ENCODE peak calls at places on chromosomes 16 and 17, in five cellular contexts. U is AG04449, K is hepatocyte, P is suprapubic skin, G is lower lobe of right lung. N is an unnamed sample.

GRCh38 chr17:66422181-66422580 is 119.8 kb downstream of the PRKCA start:
- DNase-seq in U (no peak), K (no peak), P (no peak), G (no peak), N (peak)

GRCh38 chr16:85472514-85472913 is 140.6 kb upstream of the GSE1 start:
- DNase-seq in U (no peak), K (no peak), P (no peak), G (no peak), N (no peak)

GRCh38 chr17:72788950-72789585 is 303.4 kb downstream of the SLC39A11 start:
- DNase-seq in U (no peak), K (no peak), P (no peak), G (no peak), N (no peak)

GRCh38 chr16:57277586-57277985 is 6.9 kb downstream of the PLLP start:
- DNase-seq in U (no peak), K (no peak), P (peak), G (peak), N (peak)

GRCh38 chr16:82915139-82915824 is 288.5 kb downstream of the CDH13 start:
- DNase-seq in U (no peak), K (no peak), P (no peak), G (no peak), N (no peak)

GRCh38 chr17:75693500-75694481 is 26.7 kb downstream of the SAP30BP start:
- DNase-seq in U (peak), K (peak), P (peak), G (peak), N (no peak)

GRCh38 chr16:17343028-17343427 is 127.7 kb downstream of the XYLT1 start:
- DNase-seq in U (no peak), K (no peak), P (no peak), G (no peak), N (no peak)

GRCh38 chr16:4501071-4501478 is 24.9 kb downstream of the HMOX2 start:
- DNase-seq in U (no peak), K (no peak), P (no peak), G (no peak), N (no peak)

GRCh38 chr17:6241381-6241780 is 171.2 kb downstream of the WSCD1 start:
- DNase-seq in U (no peak), K (no peak), P (no peak), G (no peak), N (no peak)

GRCh38 chr17:83116311-83116771 is 36.9 kb downstream of the METRNL start:
- DNase-seq in U (no peak), K (no peak), P (peak), G (peak), N (no peak)

GRCh38 chr16:73794936-73795335 is 501.7 kb upstream of the PSMD7 start:
- DNase-seq in U (no peak), K (peak), P (peak), G (no peak), N (no peak)

GRCh38 chr17:65365209-65365608 is 196.2 kb downstream of the AXIN2 start:
- DNase-seq in U (no peak), K (no peak), P (no peak), G (no peak), N (no peak)

GRCh38 chr16:54931041-54931756 is 534 bp downstream of the IRX5 start:
- DNase-seq in U (no peak), K (peak), P (peak), G (peak), N (no peak)
- H3K4me3 ChIP-seq in U (peak), K (peak), P (peak), G (peak), N (peak)

GRCh38 chr16:70758786-70759185 is 42.2 kb downstream of the VAC14 start:
- DNase-seq in U (no peak), K (no peak), P (no peak), G (no peak), N (no peak)

GRCh38 chr16:70760221-70760620 is 40.7 kb downstream of the VAC14 start:
- DNase-seq in U (no peak), K (no peak), P (no peak), G (no peak), N (no peak)

GRCh38 chr16:70757183-70757582 is 43.8 kb downstream of the VAC14 start:
- DNase-seq in U (no peak), K (no peak), P (no peak), G (no peak), N (no peak)

GRCh38 chr16:70761656-70762055 is 39.3 kb downstream of the VAC14 start:
- DNase-seq in U (no peak), K (no peak), P (no peak), G (no peak), N (no peak)

GRCh38 chr16:70759666-70760065 is 41.3 kb downstream of the VAC14 start:
- DNase-seq in U (no peak), K (no peak), P (no peak), G (no peak), N (no peak)
- TF ChIP-seq CTCF in U (no peak), K (no peak), P (no peak), G (no peak), N (no peak)

DNA sequence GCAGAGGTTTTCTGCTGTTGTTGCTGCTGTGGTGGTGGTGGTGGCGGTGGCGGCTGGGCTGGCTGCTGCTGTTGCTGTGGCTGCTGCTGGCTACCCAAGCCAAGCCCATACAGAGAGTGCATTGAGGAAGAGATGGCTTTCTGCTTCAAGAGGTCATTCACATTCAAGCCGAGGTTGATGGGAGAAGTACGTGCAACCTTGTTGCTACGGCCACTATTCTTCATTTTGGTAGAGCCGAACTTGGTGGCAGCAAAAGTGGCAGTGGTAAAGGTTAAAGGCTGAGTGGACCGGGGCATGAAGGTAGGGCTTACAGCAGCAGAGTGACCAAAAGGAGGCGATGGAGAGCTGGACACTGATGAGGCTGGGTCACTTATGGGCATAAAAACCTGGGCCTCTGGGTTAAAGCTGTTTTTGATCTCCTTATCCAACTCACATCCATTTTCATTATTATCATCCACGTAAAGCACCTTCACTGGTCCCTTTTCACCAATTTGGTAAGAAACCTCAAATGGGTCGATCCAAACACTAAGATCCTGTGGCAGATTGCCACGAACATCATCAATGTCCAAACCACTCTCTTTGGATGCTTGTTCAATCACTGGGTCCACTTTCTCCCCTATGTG is 2.8 kb downstream of the TOB1 start:
- DNase-seq in U (no peak), K (peak), P (no peak), G (no peak), N (no peak)
- H3K4me3 ChIP-seq in U (no peak), K (no peak), P (peak), G (peak), N (peak)

GRCh38 chr17:37280841-37281240 is 94.9 kb upstream of the C17orf78 start:
- DNase-seq in U (no peak), K (no peak), P (no peak), G (no peak), N (no peak)

GRCh38 chr17:37278247-37278894 is 97.4 kb upstream of the C17orf78 start:
- DNase-seq in U (no peak), K (no peak), P (no peak), G (no peak), N (no peak)

GRCh38 chr17:37283414-37283961 is 92.3 kb upstream of the C17orf78 start:
- DNase-seq in U (peak), K (no peak), P (no peak), G (no peak), N (no peak)

GRCh38 chr17:37286430-37286829 is 89.4 kb upstream of the C17orf78 start:
- DNase-seq in U (no peak), K (no peak), P (no peak), G (no peak), N (no peak)

GRCh38 chr17:37284198-37284597 is 91.6 kb upstream of the C17orf78 start:
- DNase-seq in U (no peak), K (no peak), P (no peak), G (no peak), N (no peak)
- TF ChIP-seq CTCF in U (no peak), K (no peak), P (no peak), G (no peak), N (no peak)

DNA sequence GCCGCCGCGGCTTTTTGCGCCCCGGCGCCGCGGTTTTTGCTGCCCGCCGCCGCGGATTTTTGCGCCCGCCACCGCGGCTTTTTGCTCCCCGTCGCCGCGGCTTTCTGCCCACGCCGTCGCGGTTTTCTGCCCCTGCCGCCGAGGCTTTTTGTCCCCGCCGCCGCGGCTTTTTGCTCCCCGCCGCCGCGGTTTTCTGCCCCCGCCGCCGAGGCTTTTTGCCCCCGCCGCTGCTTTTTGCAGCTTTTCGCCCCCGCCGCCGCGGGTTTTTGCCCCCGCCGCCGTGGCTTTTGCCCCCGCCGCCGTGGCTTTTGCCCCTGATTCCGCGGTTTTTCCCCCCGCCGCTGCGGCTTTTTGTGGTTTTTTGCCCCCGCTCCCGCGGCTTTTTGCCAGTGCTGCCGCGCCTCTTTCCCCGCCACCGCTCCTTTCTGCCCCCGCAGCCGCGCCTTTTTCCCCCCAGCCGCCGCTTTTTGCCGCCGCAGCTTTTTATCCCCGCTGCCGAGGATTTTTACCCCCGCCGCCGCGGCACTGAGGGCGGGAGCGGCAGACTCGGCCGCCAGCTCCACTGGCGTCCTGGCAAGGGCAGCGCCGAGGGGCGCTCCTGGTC is 518.6 kb upstream of the WSB1 start:
- DNase-seq in U (no peak), K (no peak), P (no peak), G (no peak), N (no peak)
- H3K4me3 ChIP-seq in U (no peak), K (no peak), P (no peak), G (no peak), N (no peak)

DNA sequence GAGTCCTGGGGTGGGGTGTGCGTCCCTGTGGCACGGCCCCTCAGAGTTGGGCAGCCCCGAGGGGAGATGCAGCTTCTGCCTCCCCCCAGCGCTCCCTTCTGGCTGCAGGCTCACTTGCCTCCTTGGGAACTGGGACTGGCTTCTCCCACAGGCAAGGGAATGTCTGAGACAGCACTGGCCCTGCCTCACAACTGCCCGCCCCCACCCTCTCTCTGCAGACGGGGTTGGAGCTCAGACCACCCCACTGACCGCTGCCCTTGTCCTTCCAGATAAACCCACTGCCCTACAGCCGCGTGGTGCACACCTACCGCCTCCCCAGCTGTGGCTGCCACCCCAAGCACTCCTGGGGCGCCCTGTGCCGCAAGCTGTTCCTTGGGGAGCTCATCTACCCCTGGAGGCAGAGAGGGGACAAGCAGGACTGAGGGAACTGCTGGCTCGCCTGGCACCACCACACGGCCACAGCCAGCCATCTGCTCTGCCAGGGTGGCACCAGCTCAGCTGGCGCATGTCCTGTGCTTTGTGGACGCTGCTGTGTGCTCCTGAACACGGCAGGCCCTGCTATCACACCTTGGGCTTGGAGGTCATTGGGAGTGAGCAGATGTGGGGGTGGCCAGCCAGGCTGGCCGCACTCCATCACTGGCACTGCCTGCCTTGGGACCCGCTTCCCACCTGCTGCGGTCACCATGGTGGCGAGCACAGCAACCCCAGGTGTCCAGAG is 7.1 kb upstream of the RAB40C start:
- DNase-seq in U (no peak), K (no peak), P (no peak), G (no peak), N (no peak)
- TF ChIP-seq CTCF in U (no peak), K (no peak), P (no peak), G (no peak), N (no peak)

GRCh38 chr17:41678411-41678906 is 10.2 kb upstream of the EIF1 start:
- DNase-seq in U (no peak), K (no peak), P (no peak), G (no peak), N (peak)
- H3K4me3 ChIP-seq in U (no peak), K (no peak), P (peak), G (peak), N (peak)

GRCh38 chr17:63477471-63478440 is 895 bp downstream of the ACE start:
- DNase-seq in U (no peak), K (peak), P (no peak), G (no peak), N (no peak)
- TF ChIP-seq CTCF in U (no peak), K (no peak), P (no peak), G (no peak), N (no peak)

GRCh38 chr17:42288985-42289862 is 926 bp downstream of the STAT5A start:
- DNase-seq in U (no peak), K (no peak), P (peak), G (peak), N (no peak)
- H3K4me3 ChIP-seq in U (no peak), K (no peak), P (peak), G (peak), N (peak)